ENCODE peak calls at places on chromosomes 2 and 18, in six cellular contexts. V is tibial artery, A is brain microvascular endothelial cell, X is colonic mucosa, L is HCT116, R is ascending aorta. G is an unnamed sample.
A peak's percentile ranks its signal among the peaks of the same experiment; 100 is the strongest.

GRCh38 chr2:216636570-216637450 is 3.6 kb downstream of the IGFBP2 start:
- DNase-seq in L (peak; percentile 64), R (peak; percentile 86), X (peak; percentile 88), A (peak; percentile 63), V (peak; percentile 81), G (peak; percentile 54)

GRCh38 chr18:26453370-26454030 is 94.9 kb downstream of the KCTD1 start:
- DNase-seq in X (no peak), V (no peak), R (no peak), L (no peak), A (no peak), G (no peak)

GRCh38 chr18:12474876-12475275 is 67.1 kb downstream of the PRELID3A start:
- DNase-seq in A (no peak), X (no peak), R (no peak), V (no peak), L (no peak), G (no peak)

GRCh38 chr2:241848761-241849615 is 9.7 kb downstream of the PDCD1 start:
- DNase-seq in R (no peak), A (no peak), L (no peak), X (no peak), V (no peak), G (no peak)

GRCh38 chr2:177573120-177573519 is 180.5 kb downstream of the AGPS start:
- DNase-seq in L (no peak), A (no peak), V (no peak), X (no peak), R (no peak), G (peak; percentile 10)

GRCh38 chr18:45554070-45554767 is 61.1 kb upstream of the SLC14A2 start:
- DNase-seq in L (no peak), V (no peak), R (peak; percentile 41), A (no peak), X (no peak), G (no peak)

GRCh38 chr2:239727182-239727775 is 297.9 kb downstream of the NDUFA10 start:
- DNase-seq in R (peak; percentile 30), V (peak; percentile 32), X (no peak), L (no peak), A (no peak), G (no peak)

GRCh38 chr2:239214725-239215124 is 186.1 kb downstream of the HDAC4 start:
- DNase-seq in R (no peak), V (no peak), L (no peak), X (no peak), A (no peak), G (no peak)

GRCh38 chr2:101762451-101763171 is 65.1 kb downstream of the MAP4K4 start:
- DNase-seq in V (no peak), X (no peak), L (no peak), A (no peak), R (no peak), G (no peak)

GRCh38 chr2:1990724-1991123 is 246.4 kb upstream of the PXDN start:
- DNase-seq in V (no peak), X (no peak), R (no peak), A (no peak), L (no peak), G (peak; percentile 3)

GRCh38 chr2:232200195-232200594 is 178.4 kb upstream of the ALPP start:
- DNase-seq in R (no peak), A (no peak), V (no peak), L (no peak), X (no peak), G (no peak)

GRCh38 chr2:16012626-16013501 is 72.5 kb downstream of the MYCN start:
- DNase-seq in X (peak; percentile 77), V (no peak), L (no peak), R (no peak), A (no peak), G (no peak)

GRCh38 chr2:120545521-120546076 is 190.1 kb upstream of the GLI2 start:
- DNase-seq in R (no peak), V (no peak), L (no peak), X (no peak), A (no peak), G (peak; percentile 62)

GRCh38 chr18:76824136-76824676 is 1.8 kb downstream of the ZNF236 start:
- DNase-seq in R (no peak), A (no peak), L (no peak), V (no peak), X (no peak), G (no peak)

GRCh38 chr18:51569153-51569552 is 371.7 kb upstream of the MEX3C start:
- DNase-seq in X (no peak), A (no peak), L (no peak), V (no peak), R (no peak), G (no peak)

GRCh38 chr18:24268784-24269550 is 128.7 kb downstream of the OSBPL1A start:
- DNase-seq in X (no peak), V (no peak), L (no peak), A (no peak), R (no peak), G (no peak)

GRCh38 chr2:111200333-111200879 is 79.7 kb downstream of the BCL2L11 start:
- DNase-seq in R (peak; percentile 50), A (no peak), L (no peak), X (no peak), V (no peak), G (no peak)

GRCh38 chr2:228728961-228729360 is 542.1 kb downstream of the PID1 start:
- DNase-seq in L (no peak), X (no peak), A (no peak), V (no peak), R (no peak), G (peak; percentile 35)

GRCh38 chr2:160214461-160215055 is 14.5 kb upstream of the ITGB6 start:
- DNase-seq in R (no peak), V (no peak), A (peak; percentile 91), L (no peak), X (no peak), G (peak; percentile 93)

GRCh38 chr18:59671533-59671932 is 25.7 kb downstream of the CCBE1 start:
- DNase-seq in X (no peak), R (no peak), L (no peak), V (no peak), A (no peak), G (no peak)

GRCh38 chr2:168244318-168244717 is 3.1 kb downstream of the STK39 start:
- DNase-seq in L (no peak), V (no peak), A (no peak), X (peak; percentile 68), R (no peak), G (no peak)

GRCh38 chr18:45783097-45784075 is 42.1 kb upstream of the SIGLEC15 start:
- DNase-seq in R (no peak), L (no peak), A (no peak), V (no peak), X (no peak), G (peak; percentile 73)

GRCh38 chr2:11158916-11159573 is 3.8 kb downstream of the SLC66A3 start:
- DNase-seq in X (no peak), A (no peak), R (peak; percentile 49), V (no peak), L (no peak), G (no peak)

GRCh38 chr2:170747921-170748320 is 22.3 kb upstream of the ERICH2 start:
- DNase-seq in L (no peak), A (peak; percentile 70), R (no peak), V (no peak), X (no peak), G (peak; percentile 62)

GRCh38 chr2:170744248-170745002 is 25.8 kb upstream of the ERICH2 start:
- DNase-seq in A (no peak), V (no peak), L (no peak), R (no peak), X (no peak), G (peak; percentile 14)

GRCh38 chr2:170742896-170743529 is 27.2 kb upstream of the ERICH2 start:
- DNase-seq in A (no peak), X (no peak), V (no peak), L (no peak), R (no peak), G (no peak)

GRCh38 chr2:170743530-170744239 is 26.5 kb upstream of the ERICH2 start:
- DNase-seq in V (no peak), X (no peak), R (no peak), A (no peak), L (no peak), G (no peak)

DNA sequence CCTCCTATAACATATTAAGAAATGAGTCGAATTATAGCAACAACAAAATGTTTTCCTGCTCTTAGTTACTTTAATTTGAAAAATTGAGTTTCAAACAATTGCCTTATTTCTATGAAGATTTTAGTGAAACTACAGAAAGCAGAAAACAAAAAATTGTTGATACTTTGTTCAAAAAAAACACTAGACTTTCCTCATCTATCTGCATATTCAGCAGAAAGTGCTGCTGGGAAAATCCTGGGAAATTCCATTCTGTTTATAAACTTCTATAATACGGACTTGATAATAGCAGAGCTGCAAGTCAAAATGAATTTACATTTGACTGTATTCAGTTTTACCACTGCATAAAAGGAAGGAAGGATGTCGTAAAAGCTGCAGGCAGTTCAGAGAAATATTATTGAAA is 24.9 kb upstream of the ERICH2 start:
- DNase-seq in A (no peak), V (no peak), R (no peak), X (no peak), L (no peak), G (no peak)
- H3K4me3 ChIP-seq in A (no peak overlapping the region), V (no peak overlapping the region), R (no peak overlapping the region), X (no peak overlapping the region), L (no peak overlapping the region), G (no peak overlapping the region)

DNA sequence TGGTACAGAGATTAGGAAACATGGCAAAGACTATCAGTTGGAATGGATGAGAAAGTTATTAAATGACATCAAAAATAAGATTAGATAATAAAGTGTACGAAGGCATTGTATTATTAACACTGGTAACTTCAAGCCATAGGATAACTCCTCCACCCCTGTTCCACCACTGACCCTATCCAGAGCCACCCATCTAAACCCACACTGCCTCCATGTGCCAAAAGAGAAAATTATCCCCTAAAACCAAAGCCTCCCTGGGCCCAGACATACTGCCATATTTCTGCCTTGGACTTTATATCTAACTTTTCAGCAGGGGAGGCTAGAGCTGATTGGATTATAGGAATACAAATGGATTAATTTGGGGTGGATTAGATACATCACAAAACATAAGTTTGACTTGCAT is 443.7 kb downstream of the BCL11A start:
- DNase-seq in L (no peak), V (no peak), X (no peak), R (no peak), A (no peak), G (no peak)
- TF ChIP-seq CTCF in L (no peak), V (no peak), X (no peak), R (no peak), A (no peak), G (no peak)

GRCh38 chr2:226427538-226428307 is 371.9 kb downstream of the IRS1 start:
- DNase-seq in X (no peak), L (peak; percentile 62), R (no peak), V (no peak), A (peak; percentile 95), G (peak; percentile 92)

GRCh38 chr2:226424971-226425370 is 374.6 kb downstream of the IRS1 start:
- DNase-seq in V (no peak), R (no peak), A (no peak), L (no peak), X (no peak), G (peak; percentile 47)

GRCh38 chr2:226420646-226421045 is 379.0 kb downstream of the IRS1 start:
- DNase-seq in L (no peak), X (no peak), V (no peak), A (no peak), R (no peak), G (no peak)

GRCh38 chr2:226426292-226426736 is 373.3 kb downstream of the IRS1 start:
- DNase-seq in R (no peak), L (no peak), X (no peak), V (no peak), A (peak; percentile 77), G (peak; percentile 94)

GRCh38 chr2:226423498-226423960 is 376.1 kb downstream of the IRS1 start:
- DNase-seq in R (no peak), L (no peak), A (no peak), V (no peak), X (no peak), G (peak; percentile 58)
- H3K4me3 ChIP-seq in R (no peak overlapping the region), L (no peak overlapping the region), A (no peak overlapping the region), V (no peak overlapping the region), X (no peak overlapping the region), G (no peak overlapping the region)

GRCh38 chr2:47015730-47016129 is 100.1 kb upstream of the MCFD2 start:
- DNase-seq in V (no peak), R (no peak), A (no peak), L (no peak), X (no peak), G (no peak)
- TF ChIP-seq CTCF in V (no peak), R (no peak), A (no peak), L (no peak), X (no peak), G (no peak)

G was measured in foreskin fibroblast.